ENCODE peak calls at places on chromosomes 1 and 21, in ten cellular contexts. One of them, this sample, is unnamed.

GRCh38 chr1:30302808-30303310 is 420.5 kb downstream of the MATN1 start:
- DNase-seq in A549: no peak
- DNase-seq in Kasumi-1: no peak
- DNase-seq in GM13976: no peak
- DNase-seq in left ventricle myocardium inferior: no peak
- DNase-seq in A172: no peak
- DNase-seq in glutamatergic neuron: no peak
- DNase-seq in dorsolateral prefrontal cortex: no peak
- DNase-seq in Jurkat, Clone E6-1: peak; percentile 41
- DNase-seq in skeletal muscle cell: no peak
- DNase-seq in this sample: no peak

GRCh38 chr1:59165353-59165752 is 131.5 kb upstream of the FGGY start:
- DNase-seq in A549: no peak
- DNase-seq in Kasumi-1: no peak
- DNase-seq in GM13976: no peak
- DNase-seq in left ventricle myocardium inferior: no peak
- DNase-seq in A172: no peak
- DNase-seq in glutamatergic neuron: no peak
- DNase-seq in dorsolateral prefrontal cortex: no peak
- DNase-seq in Jurkat, Clone E6-1: no peak
- DNase-seq in skeletal muscle cell: no peak
- DNase-seq in this sample: no peak

GRCh38 chr1:20590313-20590777 is 1.4 kb downstream of the CDA start:
- DNase-seq in A549: peak; percentile 54
- DNase-seq in Kasumi-1: no peak
- DNase-seq in GM13976: no peak
- DNase-seq in left ventricle myocardium inferior: no peak
- DNase-seq in A172: no peak
- DNase-seq in glutamatergic neuron: no peak
- DNase-seq in dorsolateral prefrontal cortex: no peak
- DNase-seq in Jurkat, Clone E6-1: peak; percentile 6
- DNase-seq in skeletal muscle cell: no peak
- DNase-seq in this sample: no peak

GRCh38 chr1:181438013-181438412 is 45.3 kb upstream of the CACNA1E start:
- DNase-seq in A549: no peak
- DNase-seq in Kasumi-1: no peak
- DNase-seq in GM13976: no peak
- DNase-seq in left ventricle myocardium inferior: no peak
- DNase-seq in A172: no peak
- DNase-seq in glutamatergic neuron: no peak
- DNase-seq in dorsolateral prefrontal cortex: no peak
- DNase-seq in Jurkat, Clone E6-1: no peak
- DNase-seq in skeletal muscle cell: no peak
- DNase-seq in this sample: no peak

GRCh38 chr21:41482321-41482720 is 25.6 kb downstream of the TMPRSS2 start:
- DNase-seq in A549: no peak
- DNase-seq in Kasumi-1: no peak
- DNase-seq in GM13976: no peak
- DNase-seq in left ventricle myocardium inferior: no peak
- DNase-seq in A172: peak; percentile 52
- DNase-seq in glutamatergic neuron: no peak
- DNase-seq in dorsolateral prefrontal cortex: no peak
- DNase-seq in Jurkat, Clone E6-1: no peak
- DNase-seq in skeletal muscle cell: peak; percentile 41
- DNase-seq in this sample: no peak

GRCh38 chr1:3052501-3052900 is 16.5 kb upstream of the PRDM16 start:
- DNase-seq in A549: no peak
- DNase-seq in Kasumi-1: no peak
- DNase-seq in GM13976: no peak
- DNase-seq in left ventricle myocardium inferior: no peak
- DNase-seq in A172: no peak
- DNase-seq in glutamatergic neuron: no peak
- DNase-seq in dorsolateral prefrontal cortex: no peak
- DNase-seq in Jurkat, Clone E6-1: no peak
- DNase-seq in skeletal muscle cell: no peak
- DNase-seq in this sample: no peak

GRCh38 chr1:218164111-218164929 is 120.8 kb upstream of the RRP15 start:
- DNase-seq in A549: peak; percentile 28
- DNase-seq in Kasumi-1: no peak
- DNase-seq in GM13976: peak; percentile 18
- DNase-seq in left ventricle myocardium inferior: peak; percentile 28
- DNase-seq in A172: peak; percentile 21
- DNase-seq in glutamatergic neuron: peak; percentile 79
- DNase-seq in dorsolateral prefrontal cortex: no peak
- DNase-seq in Jurkat, Clone E6-1: no peak
- DNase-seq in skeletal muscle cell: no peak
- DNase-seq in this sample: peak; percentile 26

GRCh38 chr1:231676487-231676886 is 49.9 kb downstream of the DISC1 start:
- DNase-seq in A549: no peak
- DNase-seq in Kasumi-1: no peak
- DNase-seq in GM13976: no peak
- DNase-seq in left ventricle myocardium inferior: no peak
- DNase-seq in A172: no peak
- DNase-seq in glutamatergic neuron: no peak
- DNase-seq in dorsolateral prefrontal cortex: no peak
- DNase-seq in Jurkat, Clone E6-1: no peak
- DNase-seq in skeletal muscle cell: no peak
- DNase-seq in this sample: no peak

GRCh38 chr1:160519542-160520435 is 3.3 kb downstream of the SLAMF6 start:
- DNase-seq in A549: peak; percentile 38
- DNase-seq in Kasumi-1: no peak
- DNase-seq in GM13976: no peak
- DNase-seq in left ventricle myocardium inferior: no peak
- DNase-seq in A172: peak; percentile 55
- DNase-seq in glutamatergic neuron: no peak
- DNase-seq in dorsolateral prefrontal cortex: no peak
- DNase-seq in Jurkat, Clone E6-1: peak; percentile 80
- DNase-seq in skeletal muscle cell: no peak
- DNase-seq in this sample: peak; percentile 8

GRCh38 chr1:18635833-18636671 is 5.4 kb downstream of the PAX7 start:
- DNase-seq in A549: no peak
- DNase-seq in Kasumi-1: no peak
- DNase-seq in GM13976: no peak
- DNase-seq in left ventricle myocardium inferior: no peak
- DNase-seq in A172: no peak
- DNase-seq in glutamatergic neuron: peak; percentile 71
- DNase-seq in dorsolateral prefrontal cortex: no peak
- DNase-seq in Jurkat, Clone E6-1: no peak
- DNase-seq in skeletal muscle cell: no peak
- DNase-seq in this sample: peak; percentile 26

GRCh38 chr1:145877923-145878486 is 7.7 kb downstream of the ANKRD35 start:
- DNase-seq in A549: no peak
- DNase-seq in Kasumi-1: no peak
- DNase-seq in GM13976: no peak
- DNase-seq in left ventricle myocardium inferior: no peak
- DNase-seq in A172: no peak
- DNase-seq in glutamatergic neuron: no peak
- DNase-seq in dorsolateral prefrontal cortex: no peak
- DNase-seq in Jurkat, Clone E6-1: no peak
- DNase-seq in skeletal muscle cell: no peak
- DNase-seq in this sample: no peak

GRCh38 chr1:157390646-157391045 is 161.7 kb downstream of the FCRL5 start:
- DNase-seq in A549: no peak
- DNase-seq in Kasumi-1: no peak
- DNase-seq in GM13976: no peak
- DNase-seq in left ventricle myocardium inferior: no peak
- DNase-seq in A172: peak; percentile 68
- DNase-seq in glutamatergic neuron: no peak
- DNase-seq in dorsolateral prefrontal cortex: no peak
- DNase-seq in Jurkat, Clone E6-1: no peak
- DNase-seq in skeletal muscle cell: peak; percentile 25
- DNase-seq in this sample: no peak

GRCh38 chr1:114688526-114688925 is 6.8 kb downstream of the AMPD1 start:
- DNase-seq in A549: no peak
- DNase-seq in Kasumi-1: no peak
- DNase-seq in GM13976: no peak
- DNase-seq in left ventricle myocardium inferior: no peak
- DNase-seq in A172: no peak
- DNase-seq in glutamatergic neuron: no peak
- DNase-seq in dorsolateral prefrontal cortex: no peak
- DNase-seq in Jurkat, Clone E6-1: no peak
- DNase-seq in skeletal muscle cell: no peak
- DNase-seq in this sample: no peak

GRCh38 chr1:22760453-22760852 is 49.8 kb downstream of the EPHB2 start:
- DNase-seq in A549: no peak
- DNase-seq in Kasumi-1: no peak
- DNase-seq in GM13976: no peak
- DNase-seq in left ventricle myocardium inferior: no peak
- DNase-seq in A172: peak; percentile 75
- DNase-seq in glutamatergic neuron: no peak
- DNase-seq in dorsolateral prefrontal cortex: no peak
- DNase-seq in Jurkat, Clone E6-1: no peak
- DNase-seq in skeletal muscle cell: no peak
- DNase-seq in this sample: no peak

GRCh38 chr1:236128646-236129178 is 13.6 kb upstream of the GPR137B start:
- DNase-seq in A549: no peak
- DNase-seq in Kasumi-1: no peak
- DNase-seq in GM13976: no peak
- DNase-seq in left ventricle myocardium inferior: no peak
- DNase-seq in A172: no peak
- DNase-seq in glutamatergic neuron: peak; percentile 28
- DNase-seq in dorsolateral prefrontal cortex: no peak
- DNase-seq in Jurkat, Clone E6-1: no peak
- DNase-seq in skeletal muscle cell: no peak
- DNase-seq in this sample: no peak

GRCh38 chr1:151854658-151855057 is 1.1 kb upstream of the THEM5 start:
- DNase-seq in A549: no peak
- DNase-seq in Kasumi-1: no peak
- DNase-seq in GM13976: no peak
- DNase-seq in left ventricle myocardium inferior: no peak
- DNase-seq in A172: no peak
- DNase-seq in glutamatergic neuron: no peak
- DNase-seq in dorsolateral prefrontal cortex: no peak
- DNase-seq in Jurkat, Clone E6-1: no peak
- DNase-seq in skeletal muscle cell: no peak
- DNase-seq in this sample: no peak

GRCh38 chr1:113552244-113552643 is 161.9 kb downstream of the MAGI3 start:
- DNase-seq in A549: no peak
- DNase-seq in Kasumi-1: no peak
- DNase-seq in GM13976: no peak
- DNase-seq in left ventricle myocardium inferior: no peak
- DNase-seq in A172: no peak
- DNase-seq in glutamatergic neuron: no peak
- DNase-seq in dorsolateral prefrontal cortex: no peak
- DNase-seq in Jurkat, Clone E6-1: no peak
- DNase-seq in skeletal muscle cell: no peak
- DNase-seq in this sample: no peak

This sample was measured in GM20000.